ENCODE peak calls at places on chromosomes 11 and 22, in ten cellular contexts. S is left ventricle myocardium inferior, W is tibial nerve, L is T1000, N is caudate nucleus, Y is AG08396, T is NCI-H2081, G is T47D, O is right atrium auricular region, I is posterior vena cava. P is an unnamed sample.

GRCh38 chr11:89021339-89021738 is 44.4 kb downstream of the GRM5 start:
- DNase-seq in S (no peak), W (no peak), L (no peak), N (no peak), Y (no peak), T (no peak), G (no peak), O (no peak), I (no peak), P (no peak)

GRCh38 chr11:65415499-65416340 is 6.9 kb upstream of the NEAT1 start:
- DNase-seq in S (peak; percentile 13), W (peak; percentile 14), L (no peak), N (no peak), Y (no peak), T (no peak), G (no peak), O (no peak), I (peak; percentile 72), P (no peak)

GRCh38 chr11:116955548-116955947 is 118.1 kb upstream of the APOA1 start:
- DNase-seq in S (no peak), W (no peak), L (no peak), N (no peak), Y (no peak), T (no peak), G (no peak), O (no peak), I (no peak), P (no peak)

GRCh38 chr11:35433588-35433987 is 14.2 kb upstream of the SLC1A2 start:
- DNase-seq in S (no peak), W (no peak), L (no peak), N (no peak), Y (no peak), T (no peak), G (no peak), O (no peak), I (no peak), P (no peak)

GRCh38 chr22:39956932-39957664 is 3.1 kb upstream of the TMA7B start:
- DNase-seq in S (no peak), W (no peak), L (no peak), N (no peak), Y (no peak), T (no peak), G (no peak), O (no peak), I (no peak), P (no peak)

GRCh38 chr11:15967966-15968365 is 388.4 kb downstream of the SOX6 start:
- DNase-seq in S (no peak), W (no peak), L (no peak), N (no peak), Y (no peak), T (no peak), G (no peak), O (no peak), I (no peak), P (no peak)

GRCh38 chr22:42610211-42610610 is 4.5 kb downstream of the POLDIP3 start:
- DNase-seq in S (no peak), W (no peak), L (no peak), N (no peak), Y (no peak), T (no peak), G (no peak), O (no peak), I (no peak), P (no peak)

GRCh38 chr11:126109941-126110731 is 47.5 kb upstream of the CDON start:
- DNase-seq in S (no peak), W (no peak), L (no peak), N (no peak), Y (no peak), T (no peak), G (no peak), O (no peak), I (no peak), P (no peak)

GRCh38 chr11:82872377-82873150 is 27.7 kb downstream of the PRCP start:
- DNase-seq in S (no peak), W (no peak), L (no peak), N (no peak), Y (no peak), T (no peak), G (no peak), O (no peak), I (no peak), P (no peak)

GRCh38 chr22:48071828-48072227 is 1309.4 kb downstream of the TBC1D22A start:
- DNase-seq in S (no peak), W (no peak), L (no peak), N (no peak), Y (no peak), T (no peak), G (no peak), O (no peak), I (no peak), P (no peak)

GRCh38 chr11:117856892-117857291 is 19.6 kb downstream of the FXYD6 start:
- DNase-seq in S (no peak), W (no peak), L (no peak), N (no peak), Y (no peak), T (no peak), G (no peak), O (peak; percentile 47), I (peak; percentile 44), P (no peak)

GRCh38 chr22:37633693-37634504 is 5.6 kb upstream of the SH3BP1 start:
- DNase-seq in S (peak; percentile 90), W (peak; percentile 74), L (no peak), N (peak; percentile 69), Y (peak; percentile 89), T (peak; percentile 50), G (no peak), O (peak; percentile 88), I (peak; percentile 96), P (peak; percentile 46)

GRCh38 chr11:78370406-78371172 is 47.0 kb downstream of the GAB2 start:
- DNase-seq in S (no peak), W (no peak), L (no peak), N (no peak), Y (peak; percentile 22), T (no peak), G (no peak), O (peak; percentile 76), I (peak; percentile 84), P (no peak)

GRCh38 chr11:130150790-130151189 is 8.8 kb upstream of the ST14 start:
- DNase-seq in S (no peak), W (no peak), L (no peak), N (no peak), Y (no peak), T (no peak), G (no peak), O (no peak), I (peak; percentile 31), P (no peak)

GRCh38 chr11:14045417-14045816 is 82.9 kb downstream of the SPON1 start:
- DNase-seq in S (no peak), W (no peak), L (no peak), N (no peak), Y (no peak), T (no peak), G (no peak), O (no peak), I (no peak), P (no peak)

GRCh38 chr11:9821008-9821752 is 157.3 kb downstream of the SWAP70 start:
- DNase-seq in S (no peak), W (no peak), L (no peak), N (no peak), Y (no peak), T (no peak), G (no peak), O (no peak), I (no peak), P (no peak)

GRCh38 chr11:46894506-46894905 is 23.8 kb downstream of the LRP4 start:
- DNase-seq in S (no peak), W (no peak), L (no peak), N (no peak), Y (no peak), T (peak; percentile 92), G (no peak), O (no peak), I (peak; percentile 58), P (no peak)